ENCODE peak calls at places on chromosomes 16 and 17, in five cellular contexts. One of them, this sample, is unnamed.

GRCh38 chr16:3035972-3036725 is 595 bp downstream of the BICDL2 start:
- DNase-seq in EL: no peak
- DNase-seq in AG09319: no peak
- DNase-seq in NCI-H1436: no peak
- DNase-seq in astrocyte of the spinal cord: no peak
- DNase-seq in this sample: no peak

GRCh38 chr16:4290236-4290830 is 17.5 kb upstream of the TFAP4 start:
- DNase-seq in EL: peak; percentile 71
- DNase-seq in AG09319: no peak
- DNase-seq in NCI-H1436: peak; percentile 20
- DNase-seq in astrocyte of the spinal cord: peak; percentile 33
- DNase-seq in this sample: no peak

GRCh38 chr16:64356267-64356666 is 765.6 kb downstream of the CDH11 start:
- DNase-seq in EL: peak; percentile 89
- DNase-seq in AG09319: peak; percentile 66
- DNase-seq in NCI-H1436: no peak
- DNase-seq in astrocyte of the spinal cord: peak; percentile 80
- DNase-seq in this sample: no peak

GRCh38 chr16:27690604-27691003 is 140.7 kb downstream of the KATNIP start:
- DNase-seq in EL: peak; percentile 45
- DNase-seq in AG09319: no peak
- DNase-seq in NCI-H1436: no peak
- DNase-seq in astrocyte of the spinal cord: peak; percentile 29
- DNase-seq in this sample: peak; percentile 5

GRCh38 chr17:44916059-44916780 is 920 bp upstream of the GFAP start:
- DNase-seq in EL: no peak
- DNase-seq in AG09319: no peak
- DNase-seq in NCI-H1436: no peak
- DNase-seq in astrocyte of the spinal cord: no peak
- DNase-seq in this sample: no peak

GRCh38 chr17:5583426-5584382 is 605 bp downstream of the NLRP1 start:
- DNase-seq in EL: peak; percentile 23
- DNase-seq in AG09319: no peak
- DNase-seq in NCI-H1436: no peak
- DNase-seq in astrocyte of the spinal cord: no peak
- DNase-seq in this sample: peak; percentile 3

GRCh38 chr16:78648517-78648916 is 549.1 kb downstream of the WWOX start:
- DNase-seq in EL: no peak
- DNase-seq in AG09319: no peak
- DNase-seq in NCI-H1436: no peak
- DNase-seq in astrocyte of the spinal cord: peak; percentile 5
- DNase-seq in this sample: no peak

GRCh38 chr17:1485748-1486376 is 6.6 kb downstream of the MYO1C start:
- DNase-seq in EL: peak; percentile 73
- DNase-seq in AG09319: no peak
- DNase-seq in NCI-H1436: peak; percentile 30
- DNase-seq in astrocyte of the spinal cord: peak; percentile 46
- DNase-seq in this sample: no peak

GRCh38 chr17:47935961-47936360 is 5.4 kb upstream of the PNPO start:
- DNase-seq in EL: peak; percentile 94
- DNase-seq in AG09319: peak; percentile 19
- DNase-seq in NCI-H1436: no peak
- DNase-seq in astrocyte of the spinal cord: peak; percentile 32
- DNase-seq in this sample: no peak

GRCh38 chr16:82368041-82368440 is 198.0 kb upstream of the MPHOSPH6 start:
- DNase-seq in EL: peak; percentile 27
- DNase-seq in AG09319: no peak
- DNase-seq in NCI-H1436: no peak
- DNase-seq in astrocyte of the spinal cord: no peak
- DNase-seq in this sample: no peak

This sample was measured in immature natural killer cell.